ENCODE peak calls at places on chromosomes 3 and 15, in seven cellular contexts. V is right lobe of liver, F is cardiac muscle cell, I is psoas muscle, W is neuronal stem cell, G is NT2/D1, J is adrenal gland. X is an unnamed sample.

GRCh38 chr15:56496635-56497034 is 31.7 kb upstream of the MNS1 start:
- DNase-seq in V (no peak), F (peak; percentile 66), I (no peak), W (peak; percentile 27), G (peak; percentile 42), J (no peak), X (no peak)

GRCh38 chr3:24725514-24726255 is 231.0 kb upstream of the THRB start:
- DNase-seq in V (no peak), F (peak; percentile 9), I (no peak), W (no peak), G (no peak), J (no peak), X (no peak)

GRCh38 chr3:120681018-120681417 is 1.0 kb downstream of the HGD start:
- DNase-seq in V (no peak), F (no peak), I (no peak), W (no peak), G (no peak), J (no peak), X (no peak)

GRCh38 chr3:1883489-1883888 is 215.2 kb upstream of the CNTN4 start:
- DNase-seq in V (no peak), F (no peak), I (no peak), W (no peak), G (no peak), J (no peak), X (no peak)

GRCh38 chr3:127426444-127427168 is 138.8 kb upstream of the PRR20G start:
- DNase-seq in V (peak; percentile 29), F (no peak), I (no peak), W (peak; percentile 40), G (no peak), J (no peak), X (peak; percentile 66)

GRCh38 chr15:90249123-90249863 is at the start of gene TTLL13:
- DNase-seq in V (peak; percentile 99), F (peak; percentile 97), I (peak; percentile 95), W (peak; percentile 92), G (peak; percentile 84), J (peak; percentile 99), X (peak; percentile 96)

GRCh38 chr15:64249406-64249805 is 86.6 kb upstream of the PPIB start:
- DNase-seq in V (no peak), F (no peak), I (no peak), W (no peak), G (no peak), J (no peak), X (no peak)

GRCh38 chr3:189613122-189613521 is 18.1 kb upstream of the TP63 start:
- DNase-seq in V (no peak), F (no peak), I (no peak), W (no peak), G (no peak), J (no peak), X (no peak)

GRCh38 chr3:12963869-12964712 is 109.1 kb downstream of the IQSEC1 start:
- DNase-seq in V (no peak), F (no peak), I (peak; percentile 46), W (no peak), G (no peak), J (peak; percentile 61), X (no peak)

GRCh38 chr3:143627336-143627735 is 220.9 kb downstream of the SLC9A9 start:
- DNase-seq in V (no peak), F (no peak), I (no peak), W (no peak), G (no peak), J (no peak), X (no peak)

GRCh38 chr3:112973325-112974177 is 1.4 kb downstream of the CD200R1 start:
- DNase-seq in V (no peak), F (no peak), I (no peak), W (no peak), G (no peak), J (no peak), X (no peak)

GRCh38 chr3:14335774-14336413 is 66.5 kb upstream of the SLC6A6 start:
- DNase-seq in V (no peak), F (no peak), I (no peak), W (no peak), G (no peak), J (no peak), X (no peak)

GRCh38 chr3:141286856-141287255 is 55.2 kb downstream of the PXYLP1 start:
- DNase-seq in V (no peak), F (no peak), I (no peak), W (no peak), G (no peak), J (no peak), X (no peak)

GRCh38 chr3:140617135-140617534 is 60.7 kb upstream of the TRIM42 start:
- DNase-seq in V (no peak), F (no peak), I (no peak), W (no peak), G (no peak), J (no peak), X (no peak)

GRCh38 chr3:44026224-44026865 is 215.3 kb upstream of the TOPAZ1 start:
- DNase-seq in V (no peak), F (no peak), I (no peak), W (no peak), G (no peak), J (no peak), X (no peak)

GRCh38 chr3:143000525-143000924 is 845 bp upstream of the U2SURP start:
- DNase-seq in V (no peak), F (no peak), I (no peak), W (no peak), G (no peak), J (no peak), X (no peak)

GRCh38 chr3:67964596-67964995 is 310.2 kb upstream of the SUCLG2 start:
- DNase-seq in V (no peak), F (no peak), I (no peak), W (no peak), G (no peak), J (no peak), X (no peak)

GRCh38 chr3:171183042-171183441 is 156.5 kb upstream of the SLC2A2 start:
- DNase-seq in V (peak; percentile 53), F (no peak), I (no peak), W (no peak), G (no peak), J (peak; percentile 32), X (no peak)

GRCh38 chr15:90885432-90886290 is 1.4 kb downstream of the FES start:
- DNase-seq in V (peak; percentile 82), F (peak; percentile 77), I (peak; percentile 80), W (peak; percentile 74), G (no peak), J (peak; percentile 75), X (peak; percentile 95)

GRCh38 chr15:91589360-91589759 is 264.1 kb upstream of the SLCO3A1 start:
- DNase-seq in V (no peak), F (no peak), I (no peak), W (no peak), G (no peak), J (no peak), X (no peak)

GRCh38 chr3:87167634-87168456 is 59.3 kb upstream of the CHMP2B start:
- DNase-seq in V (no peak), F (peak; percentile 42), I (no peak), W (peak; percentile 31), G (peak; percentile 42), J (peak; percentile 17), X (no peak)

GRCh38 chr3:168272343-168272984 is 176.7 kb upstream of the GOLIM4 start:
- DNase-seq in V (no peak), F (no peak), I (no peak), W (peak; percentile 12), G (peak; percentile 68), J (no peak), X (no peak)

GRCh38 chr15:91100561-91101355 is 701 bp downstream of the SV2B start:
- DNase-seq in V (no peak), F (no peak), I (no peak), W (no peak), G (no peak), J (no peak), X (no peak)

GRCh38 chr15:92811514-92811913 is 88.6 kb upstream of the CHD2 start:
- DNase-seq in V (peak; percentile 73), F (no peak), I (no peak), W (no peak), G (no peak), J (no peak), X (no peak)

GRCh38 chr3:169147246-169148008 is 516.1 kb downstream of the MECOM start:
- DNase-seq in V (peak; percentile 47), F (peak; percentile 72), I (peak; percentile 13), W (peak; percentile 80), G (peak; percentile 76), J (peak; percentile 12), X (peak; percentile 74)

GRCh38 chr15:50377867-50378751 is 23.1 kb upstream of the GABPB1 start:
- DNase-seq in V (no peak), F (peak; percentile 13), I (no peak), W (no peak), G (no peak), J (no peak), X (no peak)

GRCh38 chr3:131795382-131796085 is 239.3 kb downstream of the CPNE4 start:
- DNase-seq in V (no peak), F (peak; percentile 34), I (no peak), W (no peak), G (no peak), J (peak; percentile 10), X (no peak)

GRCh38 chr15:39942753-39943150 is 8.8 kb downstream of the EIF2AK4 start:
- DNase-seq in V (no peak), F (no peak), I (no peak), W (no peak), G (no peak), J (no peak), X (no peak)
- H3K4me1 ChIP-seq in V (no peaks in the 10 kb centered on the region), F (peaks cover 7% of the 10 kb centered on the region), I (peaks cover 12% of the 10 kb centered on the region), W (no peaks in the 10 kb centered on the region), G (no peaks in the 10 kb centered on the region), J (peaks cover 10% of the 10 kb centered on the region), X (no peaks in the 10 kb centered on the region)

GRCh38 chr3:195227871-195228270 is 43.1 kb downstream of the XXYLT1 start:
- DNase-seq in V (no peak), F (no peak), I (no peak), W (no peak), G (no peak), J (no peak), X (peak; percentile 25)
- H3K27me3 ChIP-seq in V (no peaks in the 10 kb centered on the region), F (no peaks in the 10 kb centered on the region), I (no peaks in the 10 kb centered on the region), W (no peaks in the 10 kb centered on the region), G (no peaks in the 10 kb centered on the region), J (no peaks in the 10 kb centered on the region), X (no peaks in the 10 kb centered on the region)

DNA sequence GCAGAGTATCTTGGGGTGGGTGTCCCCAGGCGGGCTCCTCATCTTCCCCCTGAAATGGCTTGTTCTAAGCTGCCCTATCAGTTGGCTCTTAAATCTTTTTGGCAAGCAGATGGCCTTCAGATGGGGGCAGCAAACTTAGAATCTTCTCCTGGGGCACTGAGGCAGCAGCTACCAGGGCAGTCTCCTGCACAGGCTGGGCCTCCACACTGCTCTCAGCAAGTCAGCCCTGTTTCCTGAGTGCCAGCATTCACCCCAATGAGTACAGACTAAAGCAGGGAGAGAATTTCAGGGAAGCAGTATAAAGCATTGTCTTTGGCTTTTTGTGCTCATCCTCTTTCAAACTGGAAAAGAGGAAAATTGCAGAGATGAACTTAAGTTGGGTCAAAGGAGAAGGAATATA is 51.1 kb upstream of the APEH start:
- DNase-seq in V (no peak), F (no peak), I (no peak), W (no peak), G (no peak), J (no peak), X (no peak)
- H3K4me1 ChIP-seq in V (no peaks in the 10 kb centered on the region), F (no peaks in the 10 kb centered on the region), I (no peaks in the 10 kb centered on the region), W (no peaks in the 10 kb centered on the region), G (no peaks in the 10 kb centered on the region), J (no peaks in the 10 kb centered on the region), X (no peaks in the 10 kb centered on the region)

DNA sequence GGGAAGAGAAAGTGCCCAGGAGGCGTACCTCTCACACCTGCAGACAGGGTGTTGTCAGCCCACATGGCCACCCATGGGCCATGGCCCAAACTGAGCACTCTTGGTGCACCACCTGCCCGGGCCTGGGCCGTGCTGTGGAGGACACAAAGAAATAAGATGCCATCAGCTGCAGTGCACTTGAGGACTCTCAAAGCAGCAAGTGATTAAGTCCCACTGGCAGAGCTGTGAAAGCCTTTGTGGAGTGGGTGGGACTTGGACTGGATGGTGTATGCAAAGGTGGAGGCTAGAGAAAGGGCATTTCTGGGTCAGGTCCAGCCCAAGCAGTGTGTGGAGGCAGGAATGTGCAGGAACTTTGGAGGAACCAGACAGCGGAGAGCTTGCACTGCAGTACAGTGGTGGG is 122.3 kb downstream of the MEGF11 start:
- DNase-seq in V (no peak), F (peak; percentile 56), I (no peak), W (no peak), G (no peak), J (no peak), X (no peak)
- H3K27me3 ChIP-seq in V (no peaks in the 10 kb centered on the region), F (no peaks in the 10 kb centered on the region), I (no peaks in the 10 kb centered on the region), W (no peaks in the 10 kb centered on the region), G (peaks cover 3% of the 10 kb centered on the region), J (peaks cover under 1% of the 10 kb centered on the region), X (no peaks in the 10 kb centered on the region)

X was measured in spleen.